ENCODE peak calls at places on chromosomes 2 and 18, in nine cellular contexts. P is lower leg skin, F is thyroid gland, T is IMR-90, V is transverse colon, X is esophagus muscularis mucosa, W is prostate gland, S is A549, K is HepG2. E is an unnamed sample.

GRCh38 chr2:20231632-20232031 is 6.7 kb upstream of the SDC1 start:
- DNase-seq in P (peak), F (peak), T (peak), V (peak), X (no peak), W (peak), S (peak), K (peak), E (no peak)

GRCh38 chr2:105399207-105399861 is 483 bp upstream of the FHL2 start:
- DNase-seq in P (no peak), F (no peak), T (no peak), V (no peak), X (no peak), W (no peak), S (no peak), K (no peak), E (no peak)

GRCh38 chr18:41932899-41933298 is 22.1 kb upstream of the PIK3C3 start:
- DNase-seq in P (no peak), F (no peak), T (no peak), V (no peak), X (no peak), W (no peak), S (no peak), K (no peak), E (no peak)

GRCh38 chr2:60530228-60530627 is 23.2 kb downstream of the BCL11A start:
- DNase-seq in P (no peak), F (peak), T (no peak), V (peak), X (no peak), W (peak), S (no peak), K (no peak), E (no peak)

GRCh38 chr2:95344208-95344570 is 47.0 kb downstream of the KCNIP3 start:
- DNase-seq in P (peak), F (no peak), T (no peak), V (no peak), X (no peak), W (no peak), S (no peak), K (no peak), E (no peak)

GRCh38 chr18:70376137-70376913 is 87.5 kb downstream of the SOCS6 start:
- DNase-seq in P (no peak), F (no peak), T (no peak), V (no peak), X (no peak), W (no peak), S (no peak), K (peak), E (no peak)

GRCh38 chr2:170847716-170848115 is 31.0 kb downstream of the GAD1 start:
- DNase-seq in P (no peak), F (no peak), T (no peak), V (no peak), X (peak), W (no peak), S (no peak), K (no peak), E (no peak)

GRCh38 chr18:69898241-69898861 is 49.3 kb downstream of the CD226 start:
- DNase-seq in P (no peak), F (no peak), T (no peak), V (no peak), X (no peak), W (no peak), S (no peak), K (peak), E (no peak)

GRCh38 chr2:69588403-69588802 is 55.1 kb downstream of the AAK1 start:
- DNase-seq in P (no peak), F (no peak), T (no peak), V (no peak), X (no peak), W (no peak), S (no peak), K (no peak), E (no peak)

GRCh38 chr2:69549421-69549820 is 94.1 kb downstream of the AAK1 start:
- DNase-seq in P (no peak), F (no peak), T (peak), V (no peak), X (no peak), W (no peak), S (no peak), K (no peak), E (no peak)

GRCh38 chr2:235430366-235431083 is 63.3 kb upstream of the AGAP1 start:
- DNase-seq in P (no peak), F (no peak), T (no peak), V (no peak), X (no peak), W (no peak), S (no peak), K (no peak), E (no peak)
- TF ChIP-seq CTCF in P (no peak), F (no peak), T (no peak), V (no peak), X (no peak), W (no peak), S (no peak), K (no peak), E (no peak)

GRCh38 chr18:3450358-3451107 is 561 bp downstream of the TGIF1 start:
- DNase-seq in P (peak), F (peak), T (peak), V (peak), X (peak), W (peak), S (no peak), K (no peak), E (peak)

GRCh38 chr18:3451989-3452749 is 2.2 kb downstream of the TGIF1 start:
- DNase-seq in P (peak), F (peak), T (peak), V (peak), X (no peak), W (peak), S (no peak), K (no peak), E (peak)

GRCh38 chr18:3449702-3450357 is at the start of gene TGIF1:
- DNase-seq in P (peak), F (peak), T (peak), V (peak), X (peak), W (peak), S (no peak), K (peak), E (peak)

GRCh38 chr18:3452750-3453539 is 3.0 kb downstream of the TGIF1 start:
- DNase-seq in P (no peak), F (no peak), T (peak), V (peak), X (no peak), W (no peak), S (no peak), K (no peak), E (no peak)

GRCh38 chr18:3451166-3451988 is 1.4 kb downstream of the TGIF1 start:
- DNase-seq in P (peak), F (peak), T (peak), V (peak), X (peak), W (peak), S (no peak), K (peak), E (peak)
- TF ChIP-seq POLR2A in P (peak), F (peak), T (peak), V (peak), X (peak), W (peak), S (no peak), K (peak), E (peak)

GRCh38 chr2:9574314-9574713 is 18.7 kb upstream of the ADAM17 start:
- DNase-seq in P (no peak), F (no peak), T (no peak), V (no peak), X (no peak), W (no peak), S (no peak), K (no peak), E (no peak)

GRCh38 chr2:9565436-9566153 is 10.0 kb upstream of the ADAM17 start:
- DNase-seq in P (peak), F (peak), T (peak), V (peak), X (peak), W (peak), S (peak), K (no peak), E (peak)

GRCh38 chr2:9573013-9573708 is 17.5 kb upstream of the ADAM17 start:
- DNase-seq in P (no peak), F (no peak), T (peak), V (no peak), X (no peak), W (no peak), S (no peak), K (no peak), E (no peak)

GRCh38 chr2:9573840-9574239 is 18.2 kb upstream of the ADAM17 start:
- DNase-seq in P (no peak), F (no peak), T (no peak), V (no peak), X (no peak), W (no peak), S (no peak), K (peak), E (no peak)

GRCh38 chr2:9570182-9571060 is 14.8 kb upstream of the ADAM17 start:
- DNase-seq in P (no peak), F (no peak), T (no peak), V (no peak), X (no peak), W (no peak), S (no peak), K (peak), E (no peak)
- TF ChIP-seq CTCF in P (no peak), F (no peak), T (peak), V (no peak), X (no peak), W (no peak), S (peak), K (peak), E (no peak)

DNA sequence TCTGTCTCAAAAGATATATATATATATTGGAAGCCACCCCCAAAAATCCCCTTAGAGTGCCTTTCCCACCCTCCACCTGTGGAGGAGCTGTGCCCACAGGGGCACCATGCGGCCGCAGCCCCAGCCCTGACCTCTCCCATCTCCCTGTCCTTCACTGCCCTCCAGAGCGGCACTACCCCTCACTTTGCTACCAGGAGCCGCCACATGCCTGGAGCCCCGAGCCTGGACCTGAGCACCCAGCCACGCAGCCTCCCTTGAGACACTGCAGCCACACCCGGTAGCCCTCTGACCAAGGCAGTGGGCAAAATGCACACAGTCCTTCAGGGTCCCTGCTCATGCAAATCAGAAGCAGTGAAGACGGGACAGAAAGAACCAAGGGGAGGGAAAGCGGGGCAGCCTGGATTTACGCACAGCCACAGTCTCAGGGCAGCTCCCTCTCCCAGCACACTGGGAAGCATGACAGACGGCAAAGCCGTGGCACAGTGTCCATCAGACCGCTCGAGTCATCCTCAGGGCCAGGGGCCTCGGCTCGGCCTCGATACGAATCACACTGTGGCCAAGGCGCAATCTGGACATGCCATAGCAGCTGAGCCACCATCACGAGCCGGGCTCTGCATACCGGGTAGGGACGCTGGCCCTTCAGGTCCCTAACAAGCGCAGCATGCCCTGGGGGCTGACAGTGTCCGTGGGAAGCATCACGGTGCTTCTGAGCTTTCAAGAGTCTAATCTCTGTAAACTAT is 10.1 kb downstream of the HDAC4 start:
- DNase-seq in P (no peak), F (no peak), T (no peak), V (no peak), X (no peak), W (no peak), S (no peak), K (no peak), E (no peak)
- TF ChIP-seq POLR2A in P (no peak), F (no peak), T (no peak), V (no peak), X (no peak), W (no peak), S (no peak), K (no peak), E (no peak)

DNA sequence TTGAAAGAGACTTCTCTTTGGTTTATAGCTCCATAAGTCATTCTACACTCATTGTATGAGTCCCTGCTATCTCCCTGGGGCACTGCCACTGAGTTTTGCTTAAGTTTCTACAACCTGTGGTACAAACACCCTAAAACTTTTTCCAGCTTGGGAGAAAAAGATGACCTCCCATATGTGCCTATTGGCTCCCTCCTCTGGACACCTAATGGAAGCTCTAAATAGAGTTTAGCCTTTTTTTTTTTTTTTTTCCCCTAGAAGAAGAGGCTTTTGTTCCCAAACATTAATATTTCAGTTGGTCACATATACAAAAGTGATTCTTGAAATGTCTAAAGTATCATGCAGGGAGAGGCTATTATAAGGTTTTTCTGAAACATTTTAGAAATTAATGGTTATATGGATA is 547.2 kb upstream of the TMEFF2 start:
- DNase-seq in P (no peak), F (no peak), T (no peak), V (no peak), X (no peak), W (no peak), S (no peak), K (peak), E (no peak)
- TF ChIP-seq CTCF in P (no peak), F (no peak), T (no peak), V (no peak), X (no peak), W (no peak), S (peak), K (peak), E (no peak)

GRCh38 chr2:241844831-241845578 is 13.7 kb downstream of the PDCD1 start:
- DNase-seq in P (peak), F (no peak), T (no peak), V (no peak), X (no peak), W (no peak), S (no peak), K (no peak), E (no peak)

GRCh38 chr2:241843321-241844065 is 15.2 kb downstream of the PDCD1 start:
- DNase-seq in P (peak), F (no peak), T (no peak), V (no peak), X (no peak), W (no peak), S (no peak), K (no peak), E (no peak)

GRCh38 chr2:241842620-241843211 is 16.0 kb downstream of the PDCD1 start:
- DNase-seq in P (peak), F (peak), T (no peak), V (peak), X (no peak), W (no peak), S (no peak), K (no peak), E (peak)

GRCh38 chr2:241842067-241842415 is 16.7 kb downstream of the PDCD1 start:
- DNase-seq in P (peak), F (no peak), T (no peak), V (no peak), X (no peak), W (no peak), S (no peak), K (no peak), E (no peak)

DNA sequence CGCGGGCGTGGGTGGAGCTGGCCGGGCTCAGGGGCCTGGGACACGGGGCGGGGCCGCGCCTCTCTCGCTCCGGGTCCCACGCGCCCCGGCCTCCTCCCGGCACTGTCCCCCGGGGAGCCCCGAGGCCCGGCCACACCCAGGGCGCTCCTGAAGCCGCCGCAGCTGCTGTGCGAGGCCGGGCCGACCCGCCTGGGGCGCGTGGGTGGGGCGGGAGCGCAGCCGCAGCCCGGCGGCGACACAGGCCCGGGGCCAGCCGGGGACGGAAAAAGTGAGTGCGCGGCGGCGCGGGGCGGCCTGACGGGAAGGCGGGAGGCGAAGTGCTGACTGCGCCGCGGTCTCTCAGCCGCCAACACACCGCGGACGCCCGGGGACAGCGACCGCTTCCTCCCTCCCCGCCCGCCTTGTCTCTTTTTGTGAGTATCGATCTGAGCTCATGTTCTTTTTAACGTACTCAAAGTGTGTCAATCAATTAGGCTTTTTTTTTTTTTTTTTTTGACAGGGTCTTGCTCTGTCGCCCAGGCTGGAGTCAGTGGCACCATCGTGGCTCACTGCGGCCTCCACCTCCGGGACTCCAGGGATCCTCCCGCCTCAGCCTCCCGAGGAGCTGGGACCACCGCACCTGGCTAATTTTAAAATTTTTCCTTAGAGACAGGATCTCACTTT is 14.5 kb downstream of the PDCD1 start:
- DNase-seq in P (peak), F (peak), T (peak), V (peak), X (no peak), W (peak), S (peak), K (no peak), E (peak)
- TF ChIP-seq POLR2A in P (no peak), F (no peak), T (no peak), V (no peak), X (no peak), W (no peak), S (no peak), K (no peak), E (no peak)

GRCh38 chr18:76405761-76406356 is 89.2 kb downstream of the ZNF516 start:
- DNase-seq in P (peak), F (peak), T (peak), V (peak), X (no peak), W (peak), S (peak), K (peak), E (peak)
- TF ChIP-seq CTCF in P (no peak), F (peak), T (peak), V (peak), X (peak), W (peak), S (peak), K (peak), E (peak)